ENCODE peak calls at places on chromosome 19, in four cellular contexts. N is endodermal cell, O is mucosa of descending colon, L is epithelial cell of proximal tubule. P is an unnamed sample.

GRCh38 chr19:48639483-48640375 is 2.5 kb upstream of the DBP start:
- DNase-seq in L (no peak), N (peak; percentile 67), O (no peak), P (no peak)

GRCh38 chr19:32017341-32017948 is 328.0 kb upstream of the ZNF507 start:
- DNase-seq in L (no peak), N (no peak), O (no peak), P (peak; percentile 4)

GRCh38 chr19:50666346-50667176 is 17.3 kb downstream of the C19orf81 start:
- DNase-seq in O (no peak), N (no peak), L (no peak), P (no peak)

GRCh38 chr19:34838753-34839431 is 65.9 kb upstream of the ZNF599 start:
- DNase-seq in N (peak; percentile 92), O (peak; percentile 48), L (no peak), P (peak; percentile 11)

GRCh38 chr19:7981199-7981598 is 24.2 kb downstream of the ELAVL1 start:
- DNase-seq in O (no peak), L (no peak), N (no peak), P (no peak)

GRCh38 chr19:51417107-51417806 is at the start of gene SIGLEC10:
- DNase-seq in N (peak; percentile 52), L (no peak), O (no peak), P (no peak)

GRCh38 chr19:30022659-30023058 is 80.6 kb downstream of the URI1 start:
- DNase-seq in L (no peak), N (no peak), O (no peak), P (no peak)

GRCh38 chr19:42202290-42202867 is 15.1 kb downstream of the DEDD2 start:
- DNase-seq in O (no peak), N (no peak), L (no peak), P (no peak)

GRCh38 chr19:4090351-4091220 is 23.9 kb upstream of the ZBTB7A start:
- DNase-seq in N (no peak), O (no peak), L (no peak), P (no peak)

GRCh38 chr19:7562646-7563393 is 27.3 kb downstream of the PNPLA6 start:
- DNase-seq in L (no peak), N (peak; percentile 74), O (no peak), P (no peak)

GRCh38 chr19:52028027-52028779 is at the start of gene ZNF614:
- DNase-seq in N (peak; percentile 94), L (peak; percentile 52), O (peak; percentile 92), P (peak; percentile 89)

GRCh38 chr19:52923782-52924593 is 760 bp upstream of the ZNF888 start:
- DNase-seq in L (no peak), N (peak; percentile 65), O (peak; percentile 77), P (no peak)

GRCh38 chr19:57465680-57466381 is 8.9 kb upstream of the VN1R1 start:
- DNase-seq in N (peak; percentile 75), L (no peak), O (peak; percentile 25), P (peak; percentile 66)

GRCh38 chr19:46428278-46429141 is at the start of gene PNMA8C:
- DNase-seq in L (no peak), O (peak; percentile 40), N (peak; percentile 92), P (no peak)

GRCh38 chr19:14558370-14559066 is 13.3 kb downstream of the NDUFB7 start:
- DNase-seq in O (no peak), L (no peak), N (no peak), P (no peak)

GRCh38 chr19:32368781-32369180 is 23.4 kb downstream of the ZNF507 start:
- DNase-seq in L (no peak), N (no peak), O (no peak), P (no peak)

GRCh38 chr19:13044160-13044853 is 49.0 kb downstream of the NFIX start:
- DNase-seq in L (no peak), O (no peak), N (no peak), P (no peak)

GRCh38 chr19:33514885-33515485 is 6.6 kb downstream of the PEPD start:
- DNase-seq in N (no peak), L (no peak), O (peak; percentile 40), P (no peak)

GRCh38 chr19:39848392-39848791 is 2.2 kb upstream of the FBL start:
- DNase-seq in N (no peak), O (no peak), L (no peak), P (no peak)

GRCh38 chr19:35856546-35857149 is at the start of gene KIRREL2:
- DNase-seq in O (no peak), N (peak; percentile 84), L (no peak), P (peak; percentile 21)

GRCh38 chr19:40601061-40601973 is at the start of gene LTBP4:
- DNase-seq in O (peak; percentile 66), L (no peak), N (peak; percentile 71), P (peak; percentile 59)

GRCh38 chr19:10105241-10106099 is 692 bp upstream of the PPAN start:
- DNase-seq in N (no peak), O (no peak), L (no peak), P (no peak)

GRCh38 chr19:37948362-37948761 is 41.4 kb downstream of the SIPA1L3 start:
- DNase-seq in O (no peak), L (no peak), N (no peak), P (no peak)

GRCh38 chr19:46704379-46705076 is 12.4 kb downstream of the PRKD2 start:
- DNase-seq in L (no peak), N (peak; percentile 97), O (peak; percentile 91), P (peak; percentile 70)

GRCh38 chr19:30029721-30030510 is 87.9 kb downstream of the URI1 start:
- DNase-seq in N (no peak), O (no peak), L (no peak), P (no peak)

DNA sequence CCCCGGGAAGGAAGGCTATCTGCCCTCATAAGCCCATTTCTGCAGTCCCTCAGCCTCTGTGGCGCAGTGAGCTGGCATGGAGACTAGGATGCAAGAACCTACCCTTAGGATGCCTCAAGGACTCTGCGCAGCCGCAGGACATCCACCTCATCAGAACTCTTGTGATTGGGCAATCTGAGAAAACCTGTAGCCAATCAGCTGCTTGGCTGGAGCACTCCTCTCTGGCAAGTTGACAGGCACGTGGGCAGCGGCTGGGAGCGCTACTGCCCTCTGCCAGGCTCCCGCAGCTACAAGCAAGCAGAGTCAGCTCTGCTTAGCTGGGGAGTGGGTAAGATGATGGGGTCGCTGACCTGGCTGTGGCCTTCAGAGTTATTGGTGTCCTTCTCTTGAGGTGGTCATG is 1.5 kb upstream of the ECSIT start:
- DNase-seq in L (peak; percentile 59), N (peak; percentile 95), O (peak; percentile 79), P (peak; percentile 94)
- TF ChIP-seq CTCF in L (peak; percentile 44), N (peak; percentile 58), O (no peak), P (peak; percentile 58)

GRCh38 chr19:15810335-15810734 is 5.1 kb downstream of the OR10H1 start:
- DNase-seq in O (peak; percentile 68), N (no peak), L (no peak), P (peak; percentile 14)
- TF ChIP-seq CTCF in O (peak; percentile 19), N (no peak), L (peak; percentile 48), P (peak; percentile 21)

GRCh38 chr19:19551862-19552192 is 13.8 kb downstream of the CILP2 start:
- DNase-seq in L (no peak), O (no peak), N (no peak), P (no peak)

GRCh38 chr19:19554074-19555023 is 16.3 kb downstream of the CILP2 start:
- DNase-seq in N (peak; percentile 91), L (no peak), O (peak; percentile 61), P (peak; percentile 61)

GRCh38 chr19:19553670-19554069 is 15.6 kb downstream of the CILP2 start:
- DNase-seq in N (no peak), L (no peak), O (no peak), P (no peak)

GRCh38 chr19:19550972-19551861 is 13.2 kb downstream of the CILP2 start:
- DNase-seq in L (no peak), N (no peak), O (no peak), P (no peak)

DNA sequence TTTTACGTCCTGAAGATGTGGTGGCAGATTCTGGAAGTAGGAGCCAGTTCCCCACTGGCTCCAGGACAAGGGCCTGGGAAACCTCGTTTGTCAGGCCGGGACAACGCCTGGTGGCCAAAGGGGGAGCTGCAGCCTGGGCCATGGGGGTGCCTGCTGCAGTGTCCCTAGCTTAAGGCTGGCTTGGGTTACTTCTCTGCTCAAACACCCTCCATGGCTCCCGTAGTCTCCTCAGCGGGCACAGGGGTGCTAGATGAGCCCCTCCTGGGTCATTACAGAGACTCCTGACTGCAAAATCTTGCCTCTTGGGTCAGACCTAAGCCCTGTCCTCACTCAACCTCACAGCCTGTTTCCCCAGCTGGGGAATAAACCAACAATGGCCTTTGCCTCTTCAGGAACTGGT is 14.7 kb downstream of the CILP2 start:
- DNase-seq in O (peak; percentile 62), L (no peak), N (peak; percentile 92), P (no peak)
- TF ChIP-seq CTCF in O (peak; percentile 37), L (peak; percentile 65), N (peak; percentile 82), P (peak; percentile 52)

GRCh38 chr19:5357584-5357983 is 17.0 kb upstream of the PTPRS start:
- DNase-seq in N (no peak), O (no peak), L (no peak), P (no peak)
- TF ChIP-seq CTCF in N (no peak), O (no peak), L (no peak), P (no peak)

DNA sequence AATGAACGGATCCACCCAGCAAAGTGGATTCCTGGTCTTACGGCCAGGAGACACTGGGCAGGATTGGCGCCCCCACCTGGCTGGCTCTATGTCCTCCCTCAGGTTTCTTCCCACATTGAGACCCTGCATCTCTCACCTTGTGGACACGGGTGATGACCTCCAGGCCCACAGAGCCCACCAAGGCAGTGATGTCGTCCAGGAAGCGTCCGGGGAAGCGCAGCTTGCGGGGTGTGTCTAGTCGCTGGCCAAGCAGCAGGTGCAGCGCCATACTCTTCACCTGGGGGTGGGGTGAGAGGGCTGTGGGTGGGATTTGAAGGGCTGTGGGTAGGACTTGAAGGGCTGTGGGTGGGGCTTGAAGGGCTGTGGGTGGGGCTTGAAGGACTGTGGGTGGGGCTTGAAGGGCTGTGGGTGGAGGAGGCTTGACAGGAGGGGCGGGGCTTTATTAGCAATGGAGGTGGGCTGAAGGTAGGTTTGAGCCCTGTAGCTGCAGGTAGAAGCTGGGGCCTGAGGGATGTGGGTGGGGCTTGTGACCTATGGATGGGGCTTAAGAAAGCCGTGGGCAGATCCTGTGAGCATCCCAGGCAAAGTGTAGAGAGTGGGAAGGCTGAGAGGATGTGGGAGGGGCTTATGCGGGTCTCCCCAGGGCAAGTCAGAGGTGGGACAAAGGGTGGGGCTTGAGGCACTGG is 12.1 kb upstream of the ANGPTL8 start:
- DNase-seq in N (peak; percentile 96), O (no peak), L (no peak), P (no peak)
- TF ChIP-seq CTCF in N (peak; percentile 68), O (no peak), L (peak; percentile 37), P (peak; percentile 44)

DNA sequence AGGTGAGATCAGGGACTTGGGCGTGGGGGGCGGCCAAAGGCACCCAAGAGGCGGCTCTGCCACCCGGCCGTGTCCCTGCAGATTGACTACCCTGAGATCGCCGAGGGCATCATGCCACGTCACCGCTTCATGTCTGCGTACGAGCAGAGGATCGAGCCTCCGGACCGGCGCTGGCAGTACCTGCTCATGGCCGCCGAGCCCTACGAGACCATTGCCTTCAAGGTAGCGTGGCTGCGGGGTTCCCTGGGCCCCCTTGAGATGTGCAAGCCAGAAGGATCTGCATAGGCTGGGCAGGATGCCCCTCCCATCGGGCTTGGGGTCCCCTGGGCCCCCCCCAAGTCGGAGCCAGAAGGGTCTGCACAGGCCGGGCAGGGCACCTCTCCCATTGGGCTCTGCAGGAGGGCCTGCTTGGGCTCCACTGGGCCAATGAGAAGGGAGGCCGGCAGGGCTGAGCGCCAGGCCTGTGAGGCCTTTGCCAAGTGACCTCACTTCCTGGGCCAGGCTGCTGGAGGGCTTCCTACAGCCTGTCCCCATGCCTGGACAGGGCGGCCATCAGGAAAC is 2.2 kb upstream of the AMH start:
- DNase-seq in O (no peak), N (no peak), L (no peak), P (no peak)
- TF ChIP-seq CTCF in O (no peak), N (no peak), L (no peak), P (no peak)